ENCODE peak calls at places on chromosomes 4 and X, in four cellular contexts. One of them, this sample, is unnamed. For H3K4me1, the result is how much of the 10 kb centered on the place peaks cover.

GRCh38 chr4:158782539-158783360 is 13.9 kb downstream of the FNIP2 start:
- ATAC-seq in GM12878: peak
- ATAC-seq in upper lobe of left lung: no peak
- ATAC-seq in HepG2: peak
- ATAC-seq in this sample: no peak

GRCh38 chr4:32219306-32220075 is 1499.3 kb downstream of the PCDH7 start:
- ATAC-seq in GM12878: no peak
- ATAC-seq in upper lobe of left lung: no peak
- ATAC-seq in HepG2: no peak
- ATAC-seq in this sample: no peak

GRCh38 chr4:81136161-81136910 is 78.7 kb downstream of the PRKG2 start:
- ATAC-seq in GM12878: no peak
- ATAC-seq in upper lobe of left lung: no peak
- ATAC-seq in HepG2: no peak
- ATAC-seq in this sample: peak

GRCh38 chr4:41213563-41214157 is 682 bp downstream of the APBB2 start:
- ATAC-seq in GM12878: peak
- ATAC-seq in upper lobe of left lung: no peak
- ATAC-seq in HepG2: peak
- ATAC-seq in this sample: peak

GRCh38 chrX:46382595-46382994 is 162.6 kb downstream of the ZNF674 start:
- ATAC-seq in GM12878: no peak
- ATAC-seq in upper lobe of left lung: no peak
- ATAC-seq in HepG2: no peak
- ATAC-seq in this sample: no peak

GRCh38 chr4:25449270-25449669 is 72.2 kb downstream of the ANAPC4 start:
- ATAC-seq in GM12878: no peak
- ATAC-seq in upper lobe of left lung: no peak
- ATAC-seq in HepG2: no peak
- ATAC-seq in this sample: no peak

GRCh38 chrX:15882704-15883539 is 28.3 kb upstream of the AP1S2 start:
- ATAC-seq in GM12878: peak
- ATAC-seq in upper lobe of left lung: no peak
- ATAC-seq in HepG2: no peak
- ATAC-seq in this sample: no peak

GRCh38 chrX:105715746-105716145 is 106.6 kb upstream of the NRK start:
- ATAC-seq in GM12878: no peak
- ATAC-seq in upper lobe of left lung: no peak
- ATAC-seq in HepG2: no peak
- ATAC-seq in this sample: no peak

GRCh38 chr4:108107729-108108382 is 60.9 kb downstream of the LEF1 start:
- ATAC-seq in GM12878: peak
- ATAC-seq in upper lobe of left lung: no peak
- ATAC-seq in HepG2: no peak
- ATAC-seq in this sample: no peak

GRCh38 chr4:96099031-96099430 is 259.1 kb downstream of the PDHA2 start:
- ATAC-seq in GM12878: no peak
- ATAC-seq in upper lobe of left lung: no peak
- ATAC-seq in HepG2: no peak
- ATAC-seq in this sample: no peak

GRCh38 chr4:4549534-4549933 is 7.7 kb upstream of the STX18 start:
- ATAC-seq in GM12878: no peak
- ATAC-seq in upper lobe of left lung: no peak
- ATAC-seq in HepG2: no peak
- ATAC-seq in this sample: no peak

GRCh38 chr4:20252656-20253271 is 1.1 kb downstream of the SLIT2 start:
- ATAC-seq in GM12878: no peak
- ATAC-seq in upper lobe of left lung: peak
- ATAC-seq in HepG2: no peak
- ATAC-seq in this sample: peak

GRCh38 chrX:53048169-53049126 is at the start of gene GPR173:
- ATAC-seq in GM12878: no peak
- ATAC-seq in upper lobe of left lung: peak
- ATAC-seq in HepG2: no peak
- ATAC-seq in this sample: peak

GRCh38 chr4:162610116-162610515 is 446.3 kb upstream of the FSTL5 start:
- ATAC-seq in GM12878: no peak
- ATAC-seq in upper lobe of left lung: no peak
- ATAC-seq in HepG2: no peak
- ATAC-seq in this sample: no peak

GRCh38 chr4:61662362-61662761 is 462.2 kb downstream of the ADGRL3 start:
- ATAC-seq in GM12878: no peak
- ATAC-seq in upper lobe of left lung: peak
- ATAC-seq in HepG2: no peak
- ATAC-seq in this sample: peak

GRCh38 chr4:15875663-15876460 is 62.7 kb downstream of the FGFBP1 start:
- ATAC-seq in GM12878: peak
- ATAC-seq in upper lobe of left lung: no peak
- ATAC-seq in HepG2: no peak
- ATAC-seq in this sample: no peak

GRCh38 chr4:101334963-101335572 is 12.3 kb downstream of the PPP3CA start:
- ATAC-seq in GM12878: peak
- ATAC-seq in upper lobe of left lung: no peak
- ATAC-seq in HepG2: no peak
- ATAC-seq in this sample: no peak

GRCh38 chr4:9703391-9703790 is 78.0 kb upstream of the DRD5 start:
- ATAC-seq in GM12878: no peak
- ATAC-seq in upper lobe of left lung: no peak
- ATAC-seq in HepG2: no peak
- ATAC-seq in this sample: no peak

GRCh38 chrX:124634363-124634762 is 288.0 kb downstream of the SH2D1A start:
- ATAC-seq in GM12878: no peak
- ATAC-seq in upper lobe of left lung: no peak
- ATAC-seq in HepG2: no peak
- ATAC-seq in this sample: no peak

GRCh38 chr4:111854494-111855087 is 290.7 kb upstream of the FAM241A start:
- ATAC-seq in GM12878: peak
- ATAC-seq in upper lobe of left lung: no peak
- ATAC-seq in HepG2: peak
- ATAC-seq in this sample: no peak

GRCh38 chr4:24521544-24521943 is 62.8 kb downstream of the DHX15 start:
- ATAC-seq in GM12878: no peak
- ATAC-seq in upper lobe of left lung: no peak
- ATAC-seq in HepG2: no peak
- ATAC-seq in this sample: no peak

GRCh38 chrX:30525732-30526131 is 51.8 kb downstream of the TASL start:
- ATAC-seq in GM12878: no peak
- ATAC-seq in upper lobe of left lung: no peak
- ATAC-seq in HepG2: no peak
- ATAC-seq in this sample: no peak

GRCh38 chrX:39883664-39884063 is 214.1 kb downstream of the BCOR start:
- ATAC-seq in GM12878: peak
- ATAC-seq in upper lobe of left lung: no peak
- ATAC-seq in HepG2: no peak
- ATAC-seq in this sample: no peak

GRCh38 chr4:151850751-151851150 is 89.9 kb upstream of the GATB start:
- ATAC-seq in GM12878: no peak
- ATAC-seq in upper lobe of left lung: no peak
- ATAC-seq in HepG2: no peak
- ATAC-seq in this sample: peak

GRCh38 chrX:72382199-72382590 is 76.5 kb upstream of the CITED1 start:
- ATAC-seq in GM12878: no peak
- ATAC-seq in upper lobe of left lung: peak
- ATAC-seq in HepG2: peak
- ATAC-seq in this sample: no peak

GRCh38 chr4:38162240-38162784 is 202.1 kb downstream of the PTTG2 start:
- ATAC-seq in GM12878: no peak
- ATAC-seq in upper lobe of left lung: no peak
- ATAC-seq in HepG2: peak
- ATAC-seq in this sample: no peak

GRCh38 chr4:675036-675804 is 878 bp downstream of the MYL5 start:
- ATAC-seq in GM12878: peak
- ATAC-seq in upper lobe of left lung: peak
- ATAC-seq in HepG2: peak
- ATAC-seq in this sample: peak

GRCh38 chrX:107480272-107480671 is 30.8 kb downstream of the FRMPD3 start:
- ATAC-seq in GM12878: no peak
- ATAC-seq in upper lobe of left lung: no peak
- ATAC-seq in HepG2: no peak
- ATAC-seq in this sample: no peak

DNA sequence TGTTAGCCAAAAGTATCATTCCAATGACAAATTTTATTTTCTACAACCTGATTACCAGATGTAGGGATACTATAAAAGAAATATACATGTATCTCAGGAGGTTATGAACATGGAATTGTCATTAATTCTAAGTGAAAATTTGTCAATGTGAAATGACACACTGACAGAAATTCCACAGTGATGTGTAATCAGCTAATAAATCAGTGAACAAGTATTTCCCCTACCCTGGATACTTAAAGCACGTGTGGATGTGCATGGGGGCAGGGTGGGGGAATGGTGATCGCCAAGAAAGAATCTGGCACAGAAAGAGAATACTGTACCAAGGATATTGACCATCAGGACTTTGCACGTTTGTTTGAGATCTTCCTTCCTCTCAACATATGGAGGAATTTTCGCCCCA is 123.5 kb downstream of the SH3RF1 start:
- ATAC-seq in GM12878: no peak
- ATAC-seq in upper lobe of left lung: no peak
- ATAC-seq in HepG2: no peak
- ATAC-seq in this sample: no peak
- TF ChIP-seq EP300 in GM12878: no peak
- TF ChIP-seq EP300 in upper lobe of left lung: no peak
- TF ChIP-seq EP300 in HepG2: no peak
- TF ChIP-seq EP300 in this sample: no peak

GRCh38 chr4:186168750-186169149 is 22.6 kb upstream of the CYP4V2 start:
- ATAC-seq in GM12878: no peak
- ATAC-seq in upper lobe of left lung: no peak
- ATAC-seq in HepG2: no peak
- ATAC-seq in this sample: no peak

GRCh38 chr4:186169942-186170802 is 21.2 kb upstream of the CYP4V2 start:
- ATAC-seq in GM12878: peak
- ATAC-seq in upper lobe of left lung: peak
- ATAC-seq in HepG2: peak
- ATAC-seq in this sample: peak

GRCh38 chr4:186167605-186168004 is 23.8 kb upstream of the CYP4V2 start:
- ATAC-seq in GM12878: no peak
- ATAC-seq in upper lobe of left lung: no peak
- ATAC-seq in HepG2: no peak
- ATAC-seq in this sample: no peak

GRCh38 chr4:186169333-186169941 is 21.9 kb upstream of the CYP4V2 start:
- ATAC-seq in GM12878: no peak
- ATAC-seq in upper lobe of left lung: peak
- ATAC-seq in HepG2: no peak
- ATAC-seq in this sample: no peak

GRCh38 chr4:186166852-186167512 is 24.4 kb upstream of the CYP4V2 start:
- ATAC-seq in GM12878: no peak
- ATAC-seq in upper lobe of left lung: no peak
- ATAC-seq in HepG2: no peak
- ATAC-seq in this sample: no peak
- H3K4me1 ChIP-seq in GM12878: under half
- H3K4me1 ChIP-seq in upper lobe of left lung: under half
- H3K4me1 ChIP-seq in HepG2: under half
- H3K4me1 ChIP-seq in this sample: under half

GRCh38 chr4:136725286-136726081 is 806.8 kb downstream of the PCDH18 start:
- ATAC-seq in GM12878: no peak
- ATAC-seq in upper lobe of left lung: no peak
- ATAC-seq in HepG2: no peak
- ATAC-seq in this sample: no peak
- TF ChIP-seq EP300 in GM12878: no peak
- TF ChIP-seq EP300 in upper lobe of left lung: no peak
- TF ChIP-seq EP300 in HepG2: no peak
- TF ChIP-seq EP300 in this sample: no peak

DNA sequence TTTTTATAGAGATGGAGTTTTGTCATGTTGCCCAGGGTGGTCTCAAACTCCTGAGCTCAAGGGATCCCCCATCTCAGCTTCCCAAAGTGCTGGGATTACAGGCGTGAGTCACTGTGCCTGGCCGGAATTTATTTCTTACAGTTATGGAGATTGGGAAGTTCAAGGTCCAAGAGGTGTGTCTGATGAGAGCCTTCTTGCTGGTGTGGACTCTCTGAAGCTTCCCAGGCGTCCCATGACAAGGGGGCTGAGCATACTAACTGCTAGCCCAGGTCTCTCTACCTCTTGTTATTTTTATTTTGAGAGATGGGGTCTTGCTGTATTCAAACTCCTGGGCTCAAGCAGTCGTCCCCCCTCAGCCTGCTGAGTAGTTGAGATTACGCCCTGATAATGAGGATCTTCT is 2.9 kb upstream of the NSD2 start:
- ATAC-seq in GM12878: no peak
- ATAC-seq in upper lobe of left lung: no peak
- ATAC-seq in HepG2: no peak
- ATAC-seq in this sample: no peak
- H3K4me1 ChIP-seq in GM12878: under half
- H3K4me1 ChIP-seq in upper lobe of left lung: under half
- H3K4me1 ChIP-seq in HepG2: half or more
- H3K4me1 ChIP-seq in this sample: under half

This sample was measured in gastroesophageal sphincter.